ENCODE peak calls at places on chromosomes 6 and 20, in five cellular contexts. One of them, this sample, is unnamed. For H3K36me3, the result is how much of the 10 kb centered on the place peaks cover.

GRCh38 chr6:135871878-135872277 is 20.4 kb downstream of the PDE7B start:
- DNase-seq in SK-N-SH: no peak
- DNase-seq in GM23338: no peak
- DNase-seq in GM12878: no peak
- DNase-seq in HCT116: no peak
- DNase-seq in this sample: no peak

GRCh38 chr20:37796733-37797132 is 102.9 kb downstream of the CTNNBL1 start:
- DNase-seq in SK-N-SH: no peak
- DNase-seq in GM23338: no peak
- DNase-seq in GM12878: no peak
- DNase-seq in HCT116: no peak
- DNase-seq in this sample: no peak

GRCh38 chr6:73710470-73710869 is 14.5 kb downstream of the CD109 start:
- DNase-seq in SK-N-SH: no peak
- DNase-seq in GM23338: no peak
- DNase-seq in GM12878: no peak
- DNase-seq in HCT116: peak
- DNase-seq in this sample: no peak

GRCh38 chr6:111583986-111584385 is 21.7 kb downstream of the TRAF3IP2 start:
- DNase-seq in SK-N-SH: no peak
- DNase-seq in GM23338: no peak
- DNase-seq in GM12878: no peak
- DNase-seq in HCT116: no peak
- DNase-seq in this sample: no peak

GRCh38 chr20:7470912-7471311 is 469.3 kb downstream of the HAO1 start:
- DNase-seq in SK-N-SH: no peak
- DNase-seq in GM23338: peak
- DNase-seq in GM12878: no peak
- DNase-seq in HCT116: no peak
- DNase-seq in this sample: no peak

GRCh38 chr20:36030143-36030542 is 61.8 kb downstream of the CNBD2 start:
- DNase-seq in SK-N-SH: no peak
- DNase-seq in GM23338: no peak
- DNase-seq in GM12878: no peak
- DNase-seq in HCT116: no peak
- DNase-seq in this sample: no peak

GRCh38 chr6:11324453-11325023 is 92.1 kb upstream of the NEDD9 start:
- DNase-seq in SK-N-SH: no peak
- DNase-seq in GM23338: no peak
- DNase-seq in GM12878: peak
- DNase-seq in HCT116: no peak
- DNase-seq in this sample: no peak

GRCh38 chr6:156848533-156848932 is 71.4 kb downstream of the ARID1B start:
- DNase-seq in SK-N-SH: peak
- DNase-seq in GM23338: no peak
- DNase-seq in GM12878: no peak
- DNase-seq in HCT116: no peak
- DNase-seq in this sample: no peak

GRCh38 chr20:57659789-57660509 is 39.7 kb upstream of the ZBP1 start:
- DNase-seq in SK-N-SH: peak
- DNase-seq in GM23338: no peak
- DNase-seq in GM12878: no peak
- DNase-seq in HCT116: no peak
- DNase-seq in this sample: no peak

GRCh38 chr6:121961726-121962125 is 437.7 kb upstream of the HSF2 start:
- DNase-seq in SK-N-SH: no peak
- DNase-seq in GM23338: no peak
- DNase-seq in GM12878: no peak
- DNase-seq in HCT116: no peak
- DNase-seq in this sample: no peak

GRCh38 chr6:155341130-155341828 is 27.0 kb upstream of the TFB1M start:
- DNase-seq in SK-N-SH: no peak
- DNase-seq in GM23338: no peak
- DNase-seq in GM12878: no peak
- DNase-seq in HCT116: no peak
- DNase-seq in this sample: no peak

GRCh38 chr6:137013738-137014602 is 30.8 kb downstream of the IL20RA start:
- DNase-seq in SK-N-SH: peak
- DNase-seq in GM23338: peak
- DNase-seq in GM12878: no peak
- DNase-seq in HCT116: peak
- DNase-seq in this sample: no peak

GRCh38 chr6:1364791-1365190 is 24.6 kb upstream of the FOXF2 start:
- DNase-seq in SK-N-SH: no peak
- DNase-seq in GM23338: no peak
- DNase-seq in GM12878: no peak
- DNase-seq in HCT116: no peak
- DNase-seq in this sample: no peak

GRCh38 chr6:1362643-1363042 is 26.7 kb upstream of the FOXF2 start:
- DNase-seq in SK-N-SH: no peak
- DNase-seq in GM23338: no peak
- DNase-seq in GM12878: no peak
- DNase-seq in HCT116: no peak
- DNase-seq in this sample: no peak

GRCh38 chr6:1363298-1363697 is 26.1 kb upstream of the FOXF2 start:
- DNase-seq in SK-N-SH: no peak
- DNase-seq in GM23338: no peak
- DNase-seq in GM12878: no peak
- DNase-seq in HCT116: no peak
- DNase-seq in this sample: no peak

GRCh38 chr6:1365701-1366100 is 23.7 kb upstream of the FOXF2 start:
- DNase-seq in SK-N-SH: no peak
- DNase-seq in GM23338: no peak
- DNase-seq in GM12878: no peak
- DNase-seq in HCT116: no peak
- DNase-seq in this sample: no peak

GRCh38 chr6:1363729-1364572 is 25.4 kb upstream of the FOXF2 start:
- DNase-seq in SK-N-SH: no peak
- DNase-seq in GM23338: peak
- DNase-seq in GM12878: no peak
- DNase-seq in HCT116: peak
- DNase-seq in this sample: no peak
- TF ChIP-seq CTCF in SK-N-SH: peak
- TF ChIP-seq CTCF in GM23338: peak
- TF ChIP-seq CTCF in GM12878: peak
- TF ChIP-seq CTCF in HCT116: peak
- TF ChIP-seq CTCF in this sample: no peak

GRCh38 chr20:49792006-49792405 is 20.6 kb upstream of the SLC9A8 start:
- DNase-seq in SK-N-SH: no peak
- DNase-seq in GM23338: no peak
- DNase-seq in GM12878: no peak
- DNase-seq in HCT116: no peak
- DNase-seq in this sample: no peak

GRCh38 chr20:49795125-49795424 is 17.6 kb upstream of the SLC9A8 start:
- DNase-seq in SK-N-SH: no peak
- DNase-seq in GM23338: no peak
- DNase-seq in GM12878: no peak
- DNase-seq in HCT116: no peak
- DNase-seq in this sample: no peak

GRCh38 chr20:49797292-49797628 is 15.4 kb upstream of the SLC9A8 start:
- DNase-seq in SK-N-SH: no peak
- DNase-seq in GM23338: no peak
- DNase-seq in GM12878: no peak
- DNase-seq in HCT116: no peak
- DNase-seq in this sample: no peak

GRCh38 chr20:49792611-49793010 is 20.0 kb upstream of the SLC9A8 start:
- DNase-seq in SK-N-SH: no peak
- DNase-seq in GM23338: no peak
- DNase-seq in GM12878: no peak
- DNase-seq in HCT116: no peak
- DNase-seq in this sample: no peak

DNA sequence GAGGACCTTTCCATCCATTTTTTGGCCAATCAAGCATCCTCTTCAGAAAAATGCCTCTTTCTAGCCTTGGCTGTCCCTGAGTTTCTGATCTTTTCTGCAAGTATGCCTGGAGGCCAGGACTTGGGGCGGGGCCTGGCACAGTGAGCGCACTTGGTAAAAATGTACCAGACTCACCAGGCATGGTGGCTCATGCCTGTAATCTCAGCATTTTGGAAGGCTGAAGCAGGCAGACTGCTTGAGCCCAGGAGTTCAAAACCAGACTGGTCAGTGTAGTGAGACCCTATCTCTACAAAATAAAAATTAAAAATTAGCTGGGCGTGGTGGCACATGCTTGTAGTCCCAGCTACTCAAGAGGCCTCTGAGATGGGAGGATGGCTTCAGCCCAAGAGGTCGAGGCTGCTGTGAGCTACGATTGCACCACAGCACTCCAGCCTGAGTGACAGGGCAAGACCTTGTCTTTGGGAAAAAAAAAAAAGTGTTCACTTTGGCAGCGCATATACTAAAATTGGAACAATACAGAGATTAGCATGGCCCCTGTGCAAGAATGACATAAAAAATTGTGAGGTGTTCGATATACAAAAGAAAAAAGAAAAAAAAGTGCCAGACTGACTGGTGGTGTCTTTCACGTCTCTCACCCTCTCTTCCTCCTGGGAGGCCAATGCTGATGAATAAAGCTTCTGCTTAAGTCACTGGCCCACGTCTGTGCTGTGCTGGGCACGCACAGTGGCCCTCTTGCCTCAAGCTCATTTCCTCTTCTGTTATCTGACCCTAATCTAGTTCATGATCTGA is 18.1 kb upstream of the SLC9A8 start:
- DNase-seq in SK-N-SH: no peak
- DNase-seq in GM23338: no peak
- DNase-seq in GM12878: no peak
- DNase-seq in HCT116: no peak
- DNase-seq in this sample: no peak
- TF ChIP-seq POLR2AphosphoS5 in SK-N-SH: no peak
- TF ChIP-seq POLR2AphosphoS5 in GM23338: no peak
- TF ChIP-seq POLR2AphosphoS5 in GM12878: no peak
- TF ChIP-seq POLR2AphosphoS5 in HCT116: no peak
- TF ChIP-seq POLR2AphosphoS5 in this sample: no peak

GRCh38 chr20:44952731-44953130 is 7.5 kb downstream of the TOMM34 start:
- DNase-seq in SK-N-SH: no peak
- DNase-seq in GM23338: no peak
- DNase-seq in GM12878: no peak
- DNase-seq in HCT116: no peak
- DNase-seq in this sample: no peak
- H3K36me3 ChIP-seq in SK-N-SH: half or more
- H3K36me3 ChIP-seq in GM23338: under half
- H3K36me3 ChIP-seq in GM12878: half or more
- H3K36me3 ChIP-seq in HCT116: half or more
- H3K36me3 ChIP-seq in this sample: under half

DNA sequence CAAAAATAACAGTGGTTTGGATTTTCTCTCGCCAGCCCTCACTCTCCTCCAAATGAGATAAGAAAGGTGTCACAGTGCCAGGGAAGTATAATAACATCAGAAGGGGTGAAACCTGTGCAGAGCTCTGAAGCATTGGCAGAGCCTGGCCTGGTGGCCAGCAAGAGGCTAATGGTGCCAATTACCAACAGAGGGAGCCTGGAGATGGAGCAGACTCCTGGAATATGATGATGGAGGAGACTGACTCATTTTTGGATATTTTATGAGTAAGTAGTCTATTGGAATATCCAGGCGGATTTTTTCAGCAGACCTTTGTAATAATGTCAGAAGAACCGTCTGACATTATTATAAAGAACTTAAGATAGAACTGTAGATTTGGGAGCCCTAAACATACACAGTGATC is 442.6 kb upstream of the MARCKS start:
- DNase-seq in SK-N-SH: peak
- DNase-seq in GM23338: no peak
- DNase-seq in GM12878: no peak
- DNase-seq in HCT116: peak
- DNase-seq in this sample: no peak
- TF ChIP-seq CTCF in SK-N-SH: peak
- TF ChIP-seq CTCF in GM23338: peak
- TF ChIP-seq CTCF in GM12878: no peak
- TF ChIP-seq CTCF in HCT116: peak
- TF ChIP-seq CTCF in this sample: no peak

DNA sequence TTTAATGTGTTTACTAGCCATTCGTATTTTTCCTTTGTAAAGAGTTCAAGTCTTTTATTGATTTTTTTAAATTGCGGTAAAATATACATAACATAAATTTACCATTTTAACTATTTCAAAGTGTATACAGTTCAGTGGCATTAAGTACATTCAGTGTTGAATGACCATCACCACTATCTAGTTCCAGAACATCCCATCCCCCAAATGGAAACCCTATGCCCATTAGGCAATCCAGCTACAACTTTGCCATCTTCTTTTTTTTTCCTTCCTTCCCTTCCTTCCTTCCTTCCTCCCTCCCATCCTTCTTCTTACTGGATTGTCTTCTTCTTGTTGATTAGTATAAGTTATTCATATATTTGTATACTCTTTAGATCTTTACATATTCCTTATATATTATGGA is 8.6 kb downstream of the LPIN3 start:
- DNase-seq in SK-N-SH: no peak
- DNase-seq in GM23338: no peak
- DNase-seq in GM12878: no peak
- DNase-seq in HCT116: no peak
- DNase-seq in this sample: no peak
- TF ChIP-seq POLR2AphosphoS5 in SK-N-SH: no peak
- TF ChIP-seq POLR2AphosphoS5 in GM23338: no peak
- TF ChIP-seq POLR2AphosphoS5 in GM12878: no peak
- TF ChIP-seq POLR2AphosphoS5 in HCT116: no peak
- TF ChIP-seq POLR2AphosphoS5 in this sample: no peak

DNA sequence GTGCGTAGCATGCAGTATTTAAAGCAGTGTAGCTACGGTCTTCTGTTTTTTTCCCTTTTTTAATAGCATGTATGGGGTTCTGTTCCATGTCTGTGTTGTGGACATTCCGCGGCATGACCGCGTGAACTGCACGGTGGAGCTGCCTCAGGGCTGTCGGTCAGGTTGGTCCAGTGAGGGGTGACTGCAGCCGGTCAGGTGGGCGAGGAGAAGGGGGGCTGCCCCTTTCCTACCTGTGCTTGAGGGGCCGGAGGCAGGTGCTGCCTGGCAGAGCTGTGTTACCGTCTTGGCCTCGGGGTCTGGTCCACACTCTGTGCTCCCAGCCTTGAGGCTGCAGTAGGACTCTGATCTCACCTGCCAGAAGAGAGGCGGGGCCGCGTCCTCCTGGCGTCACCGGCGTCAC is 24.5 kb downstream of the UCKL1 start:
- DNase-seq in SK-N-SH: no peak
- DNase-seq in GM23338: no peak
- DNase-seq in GM12878: no peak
- DNase-seq in HCT116: no peak
- DNase-seq in this sample: no peak
- H3K36me3 ChIP-seq in SK-N-SH: half or more
- H3K36me3 ChIP-seq in GM23338: under half
- H3K36me3 ChIP-seq in GM12878: under half
- H3K36me3 ChIP-seq in HCT116: under half
- H3K36me3 ChIP-seq in this sample: half or more